ENCODE peak calls at places on chromosomes 2 and 18, in five cellular contexts. V is SK-N-SH, I is HepG2, H is GM12878, K is K562. J is an unnamed sample.

GRCh38 chr2:226999676-227000075 is 163.8 kb downstream of the RHBDD1 start:
- DNase-seq in K (no peak), H (no peak), I (no peak), V (no peak), J (no peak)

GRCh38 chr18:36355511-36355910 is 58.0 kb downstream of the FHOD3 start:
- DNase-seq in H (no peak), V (no peak), K (no peak), I (no peak), J (no peak)

GRCh38 chr2:238655974-238656722 is 191.7 kb upstream of the TWIST2 start:
- DNase-seq in I (no peak), V (no peak), H (no peak), K (no peak), J (no peak)

GRCh38 chr2:96163768-96164429 is 18.7 kb upstream of the DUSP2 start:
- DNase-seq in V (no peak), H (peak), I (no peak), K (no peak), J (no peak)

GRCh38 chr2:25252291-25253152 is 84.1 kb upstream of the POMC start:
- DNase-seq in H (no peak), I (peak), V (peak), K (peak), J (no peak)

GRCh38 chr2:117523267-117523666 is 291.2 kb upstream of the DDX18 start:
- DNase-seq in V (peak), I (no peak), K (peak), H (no peak), J (no peak)

GRCh38 chr2:96547751-96548161 is 11.2 kb downstream of the ARID5A start:
- DNase-seq in I (no peak), V (no peak), K (no peak), H (no peak), J (no peak)

GRCh38 chr18:45708831-45709230 is 15.2 kb upstream of the SLC14A1 start:
- DNase-seq in H (no peak), V (no peak), I (no peak), K (no peak), J (no peak)

GRCh38 chr2:69950241-69950640 is 11.2 kb downstream of the ASPRV1 start:
- DNase-seq in I (no peak), H (no peak), K (no peak), V (no peak), J (no peak)

GRCh38 chr2:1886405-1886992 is 142.2 kb upstream of the PXDN start:
- DNase-seq in H (no peak), V (peak), K (peak), I (peak), J (peak)

GRCh38 chr2:27916293-27917015 is 25.9 kb downstream of the BABAM2 start:
- DNase-seq in V (no peak), K (no peak), H (no peak), I (peak), J (no peak)

GRCh38 chr2:234377761-234378341 is 119.0 kb downstream of the ARL4C start:
- DNase-seq in K (no peak), V (no peak), H (no peak), I (no peak), J (no peak)

GRCh38 chr2:38648107-38648761 is 17.7 kb upstream of the GALM start:
- DNase-seq in K (no peak), I (peak), H (no peak), V (no peak), J (no peak)

GRCh38 chr2:201572822-201573493 is 70.3 kb downstream of the TMEM237 start:
- DNase-seq in K (no peak), V (no peak), I (no peak), H (no peak), J (no peak)

GRCh38 chr18:40553029-40553428 is 1402.0 kb upstream of the PIK3C3 start:
- DNase-seq in V (no peak), K (no peak), H (no peak), I (no peak), J (no peak)

GRCh38 chr2:120477198-120477597 is 131.3 kb downstream of the INHBB start:
- DNase-seq in I (no peak), V (no peak), H (no peak), K (no peak), J (no peak)

GRCh38 chr2:3314626-3315025 is 63.0 kb downstream of the EIPR1 start:
- DNase-seq in K (no peak), I (no peak), H (no peak), V (peak), J (no peak)

GRCh38 chr2:188023035-188023434 is 268.6 kb upstream of the GULP1 start:
- DNase-seq in V (peak), K (no peak), I (no peak), H (no peak), J (no peak)

GRCh38 chr2:143063612-143064200 is 65.5 kb upstream of the ARHGAP15 start:
- DNase-seq in K (no peak), H (no peak), V (no peak), I (no peak), J (no peak)

GRCh38 chr2:165055081-165055879 is 100.0 kb upstream of the SLC38A11 start:
- DNase-seq in I (no peak), V (peak), K (no peak), H (no peak), J (no peak)

GRCh38 chr18:12005542-12006487 is 24.5 kb downstream of the IMPA2 start:
- DNase-seq in H (no peak), K (no peak), V (no peak), I (no peak), J (no peak)

GRCh38 chr2:3635171-3636008 is 22.6 kb upstream of the ALLC start:
- DNase-seq in I (no peak), K (no peak), H (no peak), V (no peak), J (no peak)

GRCh38 chr18:59744271-59744721 is 47.1 kb upstream of the CCBE1 start:
- DNase-seq in K (no peak), I (no peak), V (no peak), H (no peak), J (no peak)

DNA sequence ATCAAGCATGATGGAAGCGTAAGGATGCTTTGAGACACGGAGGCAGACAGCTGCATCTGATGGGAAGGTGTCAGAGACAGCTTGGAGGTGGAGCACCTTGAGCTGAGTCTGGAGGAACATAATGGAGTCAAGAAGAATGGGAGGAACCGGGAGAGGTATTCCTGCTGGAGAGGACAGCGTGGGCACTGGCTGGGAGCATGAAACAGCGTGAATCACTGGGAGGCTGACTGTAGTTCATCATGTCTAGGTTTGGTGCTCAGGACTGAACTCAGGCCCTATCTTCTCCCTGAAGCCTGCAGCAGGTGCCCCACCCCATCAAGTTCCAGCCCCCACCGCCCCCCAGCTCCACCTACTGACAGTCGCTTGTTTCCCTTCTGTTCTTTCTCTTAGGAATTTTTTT is 98.6 kb downstream of the TMEM17 start:
- DNase-seq in H (no peak), K (no peak), I (no peak), V (no peak), J (no peak)
- TF ChIP-seq YY1 in H (no peak), K (no peak), I (no peak), V (no peak), J (no peak)

DNA sequence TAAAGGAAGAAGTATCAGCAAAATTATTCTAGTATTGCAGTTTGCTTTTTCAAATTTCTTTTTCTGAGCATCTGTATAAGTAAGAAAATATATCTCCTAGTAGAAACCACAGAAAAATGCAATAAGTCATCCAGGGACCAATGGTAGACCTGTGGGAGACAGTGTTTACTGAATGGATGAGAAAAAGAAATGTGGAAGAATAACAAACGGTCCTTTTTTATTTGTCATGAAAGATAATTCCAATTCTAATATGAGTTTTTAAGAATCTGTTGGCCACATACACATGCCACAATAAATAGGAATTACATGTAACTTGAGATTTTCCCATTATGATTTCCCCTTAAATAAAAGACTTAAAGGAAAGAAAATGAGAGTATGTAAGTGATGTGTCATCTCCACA is 107.7 kb upstream of the RAB27B start:
- DNase-seq in K (no peak), H (no peak), V (no peak), I (no peak), J (no peak)
- TF ChIP-seq ZBTB33 in K (no peak), H (no peak), V (no peak), I (no peak), J (no peak)

DNA sequence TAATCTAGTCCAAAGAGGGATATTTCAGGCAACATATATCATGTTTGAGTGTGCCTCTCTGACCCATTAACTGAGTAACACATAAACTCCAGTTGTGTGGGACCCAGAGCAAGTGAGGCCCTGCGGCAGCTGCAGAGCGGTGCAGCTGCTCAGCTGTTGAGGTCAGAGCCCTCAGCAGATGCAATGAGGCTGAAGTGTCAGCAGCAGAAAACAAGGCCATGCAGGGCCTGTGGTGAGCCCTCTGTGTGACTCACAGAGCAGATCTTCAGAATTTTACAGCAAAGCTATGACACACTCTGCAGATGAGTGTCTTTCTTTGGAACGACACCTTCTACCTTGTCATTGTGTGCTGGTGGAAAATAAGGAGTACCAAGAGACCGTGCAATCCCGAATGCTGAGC is 168.5 kb downstream of the CBLN2 start:
- DNase-seq in I (no peak), K (no peak), H (no peak), V (no peak), J (no peak)
- H3K9ac ChIP-seq in I (no peak), K (no peak), H (no peak), V (no peak), J (no peak)

GRCh38 chr2:151051584-151052220 is 210.0 kb downstream of the RBM43 start:
- DNase-seq in K (peak), V (peak), I (peak), H (no peak), J (peak)
- TF ChIP-seq YY1 in K (no peak), V (no peak), I (no peak), H (no peak), J (no peak)

GRCh38 chr18:80225685-80226084 is 21.6 kb downstream of the PARD6G start:
- DNase-seq in H (no peak), K (no peak), V (no peak), I (no peak), J (no peak)
- TF ChIP-seq ZBTB33 in H (no peak), K (no peak), V (no peak), I (no peak), J (no peak)

GRCh38 chr2:189267491-189267890 is 87.9 kb upstream of the COL5A2 start:
- DNase-seq in K (no peak), H (no peak), I (no peak), V (no peak), J (no peak)

GRCh38 chr2:189268763-189269162 is 89.2 kb upstream of the COL5A2 start:
- DNase-seq in K (no peak), V (no peak), I (no peak), H (no peak), J (no peak)

GRCh38 chr2:189265696-189266320 is 86.2 kb upstream of the COL5A2 start:
- DNase-seq in K (no peak), V (no peak), H (no peak), I (no peak), J (no peak)

GRCh38 chr2:189273734-189274133 is 94.2 kb upstream of the COL5A2 start:
- DNase-seq in K (no peak), V (no peak), H (no peak), I (no peak), J (no peak)

GRCh38 chr2:189267925-189268579 is 88.5 kb upstream of the COL5A2 start:
- DNase-seq in K (no peak), H (no peak), I (no peak), V (no peak), J (no peak)
- H3K9ac ChIP-seq in K (no peak), H (no peak), I (no peak), V (peak), J (no peak)

GRCh38 chr2:186751790-186752189 is 57.9 kb downstream of the FAM171B start:
- DNase-seq in I (no peak), K (no peak), V (no peak), H (peak), J (no peak)

GRCh38 chr2:186746584-186746983 is 52.7 kb downstream of the FAM171B start:
- DNase-seq in V (no peak), H (peak), I (no peak), K (no peak), J (no peak)

GRCh38 chr2:186751078-186751477 is 57.2 kb downstream of the FAM171B start:
- DNase-seq in K (no peak), V (no peak), I (no peak), H (no peak), J (no peak)

GRCh38 chr2:186749179-186749578 is 55.3 kb downstream of the FAM171B start:
- DNase-seq in H (no peak), K (no peak), I (no peak), V (no peak), J (no peak)

GRCh38 chr2:186748354-186748753 is 54.5 kb downstream of the FAM171B start:
- DNase-seq in I (no peak), K (no peak), V (peak), H (no peak), J (no peak)
- TF ChIP-seq YY1 in I (no peak), K (no peak), V (no peak), H (no peak), J (no peak)